ENCODE peak calls at places on chromosomes 1 and 21, in five cellular contexts. M is IMR-90; B is stimulated activated CD4-positive, alpha-beta T cell treated with anti-CD3 and anti-CD28 coated beads, Interleukin-1b, Interleukin-23, amount 100 ng/mL, for 48 hours; Y is amniotic epithelial cell; Z is cardiac muscle cell. H is an unnamed sample.

GRCh38 chr1:50421366-50421748 is 1.9 kb downstream of the DMRTA2 start:
- DNase-seq in M (no peak), Z (no peak), Y (no peak), B (no peak), H (no peak)

GRCh38 chr1:57124768-57125446 is 159.1 kb upstream of the C8B start:
- DNase-seq in B (peak; percentile 21), Y (no peak), Z (peak; percentile 13), M (peak; percentile 55), H (no peak)

GRCh38 chr1:6342031-6342430 is 51.5 kb downstream of the ACOT7 start:
- DNase-seq in B (no peak), Y (no peak), M (no peak), Z (no peak), H (no peak)

GRCh38 chr1:150895618-150896017 is 8.7 kb downstream of the CTXND2 start:
- DNase-seq in B (no peak), Y (no peak), M (peak; percentile 49), Z (no peak), H (no peak)

GRCh38 chr21:26177741-26178452 is 7.3 kb upstream of the APP start:
- DNase-seq in Y (peak; percentile 42), Z (no peak), B (no peak), M (no peak), H (no peak)

GRCh38 chr1:153697191-153697872 is 18.8 kb downstream of the NPR1 start:
- DNase-seq in B (no peak), M (no peak), Y (peak; percentile 99), Z (peak; percentile 97), H (no peak)

GRCh38 chr1:15966081-15966955 is 9.6 kb downstream of the ZBTB17 start:
- DNase-seq in Y (no peak), M (peak; percentile 79), Z (no peak), B (peak; percentile 92), H (peak; percentile 86)

GRCh38 chr1:173042806-173043205 is 7.9 kb downstream of the TNFSF18 start:
- DNase-seq in Z (peak; percentile 25), M (no peak), Y (no peak), B (no peak), H (no peak)

GRCh38 chr1:12001996-12002493 is 17.3 kb upstream of the MIIP start:
- DNase-seq in M (no peak), Y (peak; percentile 30), B (no peak), Z (no peak), H (no peak)

GRCh38 chr21:46000731-46001641 is 19.4 kb downstream of the COL6A1 start:
- DNase-seq in Y (no peak), Z (no peak), M (no peak), B (no peak), H (peak; percentile 29)

GRCh38 chr1:85328713-85329376 is 52.4 kb upstream of the BCL10 start:
- DNase-seq in B (no peak), M (peak; percentile 99), Z (peak; percentile 97), Y (peak; percentile 99), H (no peak)

GRCh38 chr1:167457936-167458584 is 60.3 kb downstream of the CD247 start:
- DNase-seq in B (no peak), Z (no peak), M (no peak), Y (no peak), H (no peak)

GRCh38 chr1:58968360-58968952 is 184.6 kb upstream of the JUN start:
- DNase-seq in M (peak; percentile 46), B (no peak), Z (peak; percentile 88), Y (peak; percentile 67), H (peak; percentile 41)

GRCh38 chr1:10667815-10668214 is 128.6 kb downstream of the CASZ1 start:
- DNase-seq in Z (no peak), B (no peak), M (no peak), Y (no peak), H (no peak)

GRCh38 chr21:46569071-46569470 is 35.8 kb downstream of the S100B start:
- DNase-seq in B (no peak), M (peak; percentile 1), Y (no peak), Z (peak; percentile 5), H (no peak)

GRCh38 chr1:114105401-114105979 is 48.2 kb downstream of the SYT6 start:
- DNase-seq in B (no peak), Z (no peak), M (no peak), Y (no peak), H (no peak)

GRCh38 chr1:182200025-182200814 is 138.7 kb upstream of the ZNF648 start:
- DNase-seq in B (no peak), M (no peak), Y (no peak), Z (no peak), H (no peak)

GRCh38 chr1:19209439-19209989 is 552 bp downstream of the UBR4 start:
- DNase-seq in M (peak; percentile 61), Z (peak; percentile 49), Y (peak; percentile 57), B (peak; percentile 76), H (peak; percentile 68)

GRCh38 chr1:151799179-151800022 is 5.8 kb downstream of the LINGO4 start:
- DNase-seq in M (no peak), B (no peak), Y (no peak), Z (no peak), H (no peak)

GRCh38 chr1:57908471-57908870 is 484.6 kb upstream of the DAB1 start:
- DNase-seq in B (no peak), Z (no peak), Y (no peak), M (no peak), H (no peak)

GRCh38 chr1:238257018-238257417 is 366.3 kb upstream of the ZP4 start:
- DNase-seq in M (no peak), Z (no peak), Y (no peak), B (no peak), H (no peak)